ENCODE peak calls at places on chromosomes 7 and 10, in ten cellular contexts. One of them, this sample, is unnamed.

GRCh38 chr7:123748171-123748733 is 551 bp downstream of the WASL start:
- DNase-seq in bronchial epithelial cell: no peak
- DNase-seq in activated naive CD4-positive, alpha-beta T cell treated with Interleukin-2 at 50 U/mL for 16 hours: peak; percentile 25
- DNase-seq in NCI-H2029 treated with DMSO at 0.1 percent for 48 hours: no peak
- DNase-seq in aorta: peak; percentile 62
- DNase-seq in DMS53: peak; percentile 81
- DNase-seq in left cardiac atrium: peak; percentile 57
- DNase-seq in PC-3: peak; percentile 28
- DNase-seq in cardiac fibroblast: peak; percentile 45
- DNase-seq in naive thymus-derived CD8-positive, alpha-beta T cell: no peak
- DNase-seq in this sample: peak; percentile 32

GRCh38 chr7:55109384-55110167 is 90.8 kb downstream of the EGFR start:
- DNase-seq in bronchial epithelial cell: peak; percentile 99
- DNase-seq in activated naive CD4-positive, alpha-beta T cell treated with Interleukin-2 at 50 U/mL for 16 hours: no peak
- DNase-seq in NCI-H2029 treated with DMSO at 0.1 percent for 48 hours: no peak
- DNase-seq in aorta: no peak
- DNase-seq in DMS53: no peak
- DNase-seq in left cardiac atrium: no peak
- DNase-seq in PC-3: peak; percentile 91
- DNase-seq in cardiac fibroblast: peak; percentile 48
- DNase-seq in naive thymus-derived CD8-positive, alpha-beta T cell: no peak
- DNase-seq in this sample: no peak

GRCh38 chr10:3091921-3092320 is 24.6 kb downstream of the PFKP start:
- DNase-seq in bronchial epithelial cell: no peak
- DNase-seq in activated naive CD4-positive, alpha-beta T cell treated with Interleukin-2 at 50 U/mL for 16 hours: no peak
- DNase-seq in NCI-H2029 treated with DMSO at 0.1 percent for 48 hours: no peak
- DNase-seq in aorta: no peak
- DNase-seq in DMS53: no peak
- DNase-seq in left cardiac atrium: no peak
- DNase-seq in PC-3: no peak
- DNase-seq in cardiac fibroblast: no peak
- DNase-seq in naive thymus-derived CD8-positive, alpha-beta T cell: no peak
- DNase-seq in this sample: no peak

GRCh38 chr7:759569-759968 is 32.5 kb upstream of the PRKAR1B start:
- DNase-seq in bronchial epithelial cell: no peak
- DNase-seq in activated naive CD4-positive, alpha-beta T cell treated with Interleukin-2 at 50 U/mL for 16 hours: no peak
- DNase-seq in NCI-H2029 treated with DMSO at 0.1 percent for 48 hours: no peak
- DNase-seq in aorta: no peak
- DNase-seq in DMS53: no peak
- DNase-seq in left cardiac atrium: no peak
- DNase-seq in PC-3: no peak
- DNase-seq in cardiac fibroblast: no peak
- DNase-seq in naive thymus-derived CD8-positive, alpha-beta T cell: no peak
- DNase-seq in this sample: no peak

GRCh38 chr7:29639887-29640600 is 76.4 kb downstream of the PRR15 start:
- DNase-seq in bronchial epithelial cell: peak; percentile 11
- DNase-seq in activated naive CD4-positive, alpha-beta T cell treated with Interleukin-2 at 50 U/mL for 16 hours: no peak
- DNase-seq in NCI-H2029 treated with DMSO at 0.1 percent for 48 hours: peak; percentile 57
- DNase-seq in aorta: no peak
- DNase-seq in DMS53: peak; percentile 77
- DNase-seq in left cardiac atrium: no peak
- DNase-seq in PC-3: no peak
- DNase-seq in cardiac fibroblast: no peak
- DNase-seq in naive thymus-derived CD8-positive, alpha-beta T cell: no peak
- DNase-seq in this sample: no peak

GRCh38 chr10:86308056-86308455 is 58.5 kb downstream of the GRID1 start:
- DNase-seq in bronchial epithelial cell: no peak
- DNase-seq in activated naive CD4-positive, alpha-beta T cell treated with Interleukin-2 at 50 U/mL for 16 hours: no peak
- DNase-seq in NCI-H2029 treated with DMSO at 0.1 percent for 48 hours: no peak
- DNase-seq in aorta: no peak
- DNase-seq in DMS53: no peak
- DNase-seq in left cardiac atrium: no peak
- DNase-seq in PC-3: no peak
- DNase-seq in cardiac fibroblast: no peak
- DNase-seq in naive thymus-derived CD8-positive, alpha-beta T cell: no peak
- DNase-seq in this sample: no peak

GRCh38 chr7:1357601-1358271 is 101.5 kb downstream of the MICALL2 start:
- DNase-seq in bronchial epithelial cell: no peak
- DNase-seq in activated naive CD4-positive, alpha-beta T cell treated with Interleukin-2 at 50 U/mL for 16 hours: peak; percentile 18
- DNase-seq in NCI-H2029 treated with DMSO at 0.1 percent for 48 hours: no peak
- DNase-seq in aorta: no peak
- DNase-seq in DMS53: peak; percentile 62
- DNase-seq in left cardiac atrium: no peak
- DNase-seq in PC-3: no peak
- DNase-seq in cardiac fibroblast: no peak
- DNase-seq in naive thymus-derived CD8-positive, alpha-beta T cell: no peak
- DNase-seq in this sample: peak; percentile 16

GRCh38 chr10:72337039-72337629 is 17.6 kb downstream of the DNAJB12 start:
- DNase-seq in bronchial epithelial cell: peak; percentile 50
- DNase-seq in activated naive CD4-positive, alpha-beta T cell treated with Interleukin-2 at 50 U/mL for 16 hours: peak; percentile 70
- DNase-seq in NCI-H2029 treated with DMSO at 0.1 percent for 48 hours: peak; percentile 22
- DNase-seq in aorta: peak; percentile 88
- DNase-seq in DMS53: peak; percentile 83
- DNase-seq in left cardiac atrium: peak; percentile 92
- DNase-seq in PC-3: peak; percentile 60
- DNase-seq in cardiac fibroblast: peak; percentile 82
- DNase-seq in naive thymus-derived CD8-positive, alpha-beta T cell: peak; percentile 42
- DNase-seq in this sample: peak; percentile 82

This sample was measured in activated CD4-positive, alpha-beta T cell treated with anti-CD3 and anti-CD28 coated beads, Interleukin-2, amount 50 U/mL, for 48 hours.